ENCODE peak calls at places on chromosomes 4 and X, in seven cellular contexts. Z, I, K, P, B, A and T are unnamed samples.

GRCh38 chrX:46770006-46770816 is 11.3 kb upstream of the SLC9A7 start:
- DNase-seq in Z (peak), I (no peak), K (no peak), P (no peak), B (no peak), A (peak), T (no peak)

GRCh38 chr4:97404876-97405523 is 738.3 kb downstream of the STPG2 start:
- DNase-seq in Z (no peak), I (no peak), K (no peak), P (peak), B (no peak), A (peak), T (no peak)

GRCh38 chr4:54717694-54718093 is 59.9 kb downstream of the KIT start:
- DNase-seq in Z (no peak), I (no peak), K (no peak), P (no peak), B (no peak), A (no peak), T (no peak)

GRCh38 chr4:87461281-87461700 is 38.9 kb downstream of the NUDT9 start:
- DNase-seq in Z (peak), I (no peak), K (no peak), P (no peak), B (no peak), A (peak), T (no peak)

GRCh38 chrX:126509917-126510316 is 42.7 kb downstream of the DCAF12L1 start:
- DNase-seq in Z (no peak), I (no peak), K (no peak), P (no peak), B (no peak), A (peak), T (peak)

GRCh38 chr4:108175966-108176365 is 7.2 kb upstream of the LEF1 start:
- DNase-seq in Z (no peak), I (no peak), K (no peak), P (no peak), B (no peak), A (no peak), T (no peak)

GRCh38 chr4:22672944-22673343 is 19.8 kb upstream of the GBA3 start:
- DNase-seq in Z (no peak), I (no peak), K (peak), P (no peak), B (no peak), A (no peak), T (no peak)

GRCh38 chr4:85084371-85085170 is 118.1 kb upstream of the WDFY3 start:
- DNase-seq in Z (peak), I (peak), K (peak), P (peak), B (peak), A (peak), T (peak)

GRCh38 chrX:153970398-153971123 is 1.1 kb downstream of the HCFC1 start:
- DNase-seq in Z (peak), I (no peak), K (peak), P (peak), B (peak), A (peak), T (peak)

GRCh38 chr4:13539721-13540445 is 4.4 kb downstream of the NKX3-2 start:
- DNase-seq in Z (no peak), I (no peak), K (peak), P (no peak), B (no peak), A (no peak), T (peak)

GRCh38 chr4:13539047-13539720 is 5.1 kb downstream of the NKX3-2 start:
- DNase-seq in Z (peak), I (no peak), K (no peak), P (no peak), B (peak), A (no peak), T (peak)

GRCh38 chr4:13537011-13537831 is 7.1 kb downstream of the NKX3-2 start:
- DNase-seq in Z (no peak), I (no peak), K (no peak), P (no peak), B (no peak), A (no peak), T (peak)

GRCh38 chr4:13537832-13538177 is 6.5 kb downstream of the NKX3-2 start:
- DNase-seq in Z (no peak), I (no peak), K (no peak), P (no peak), B (no peak), A (no peak), T (peak)

DNA sequence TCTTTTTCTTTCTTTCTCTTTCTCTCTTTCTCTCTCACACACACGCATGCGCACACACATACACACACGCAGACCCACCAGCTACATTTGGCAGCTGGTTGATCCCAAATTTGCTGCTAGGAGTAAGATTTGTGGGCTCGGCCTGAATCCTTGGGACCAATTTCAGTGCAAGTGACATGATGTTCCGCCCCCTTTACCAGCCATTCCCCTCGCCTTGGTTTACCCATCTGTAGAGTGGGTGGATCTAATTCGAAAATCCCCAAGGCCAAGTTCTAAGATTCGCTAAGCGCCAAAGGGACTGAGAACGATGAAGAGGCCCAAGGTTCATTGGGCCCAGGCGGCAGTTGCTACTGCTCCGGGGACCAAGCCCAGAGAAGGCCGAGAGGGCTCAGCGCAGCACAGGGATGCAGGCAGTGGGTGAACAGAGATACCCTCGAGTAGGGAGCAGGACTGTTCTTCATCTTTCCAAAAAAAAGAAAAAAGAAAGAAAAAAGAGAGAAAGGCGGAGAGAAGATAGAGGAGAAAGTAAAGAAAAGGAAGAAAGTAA is 5.8 kb downstream of the NKX3-2 start:
- DNase-seq in Z (no peak), I (no peak), K (no peak), P (no peak), B (no peak), A (no peak), T (no peak)
- TF ChIP-seq EZH2 in Z (no peak), I (no peak), K (no peak), P (no peak), B (no peak), A (no peak), T (peak)

GRCh38 chrX:45748443-45748842 is 547.8 kb upstream of the DIPK2B start:
- DNase-seq in Z (peak), I (no peak), K (no peak), P (no peak), B (no peak), A (peak), T (no peak)

GRCh38 chrX:45750639-45751038 is 550.0 kb upstream of the DIPK2B start:
- DNase-seq in Z (peak), I (no peak), K (no peak), P (no peak), B (no peak), A (no peak), T (no peak)

GRCh38 chrX:45745479-45745878 is 544.8 kb upstream of the DIPK2B start:
- DNase-seq in Z (peak), I (no peak), K (no peak), P (no peak), B (no peak), A (peak), T (no peak)

GRCh38 chrX:45749375-45749774 is 548.7 kb upstream of the DIPK2B start:
- DNase-seq in Z (peak), I (no peak), K (no peak), P (no peak), B (no peak), A (peak), T (peak)

GRCh38 chrX:45747905-45748304 is 547.2 kb upstream of the DIPK2B start:
- DNase-seq in Z (peak), I (no peak), K (no peak), P (no peak), B (no peak), A (peak), T (no peak)
- TF ChIP-seq EZH2phosphoT487 in Z (no peak), I (no peak), K (no peak), P (no peak), B (no peak), A (no peak), T (no peak)

GRCh38 chrX:53682885-53683555 is 3.5 kb downstream of the HUWE1 start:
- DNase-seq in Z (peak), I (no peak), K (peak), P (peak), B (peak), A (peak), T (peak)
- H2AFZ ChIP-seq in Z (no peak), I (no peak), K (no peak), P (peak), B (no peak), A (no peak), T (no peak)

GRCh38 chr4:6943012-6943869 is 33.6 kb downstream of the TBC1D14 start:
- DNase-seq in Z (no peak), I (peak), K (no peak), P (no peak), B (peak), A (no peak), T (peak)
- TF ChIP-seq EZH2 in Z (no peak), I (no peak), K (no peak), P (no peak), B (no peak), A (no peak), T (no peak)

DNA sequence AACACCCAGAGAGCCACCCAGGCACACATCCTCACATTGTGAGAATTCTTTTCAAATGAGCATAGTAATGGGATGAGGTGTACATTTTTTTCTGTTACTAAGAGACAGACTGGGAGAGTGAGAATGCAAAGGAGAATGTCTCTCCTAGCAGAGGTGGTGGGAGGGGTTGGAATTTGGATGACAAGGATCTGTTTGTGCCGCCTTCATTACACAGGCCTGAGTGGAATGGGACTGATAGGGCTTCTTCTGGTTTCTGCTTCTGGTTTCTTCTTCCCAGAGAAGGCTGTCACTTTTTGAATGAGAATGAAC is 55.3 kb downstream of the C4orf51 start:
- DNase-seq in Z (peak), I (no peak), K (no peak), P (peak), B (no peak), A (peak), T (peak)
- TF ChIP-seq EZH2phosphoT487 in Z (no peak), I (no peak), K (no peak), P (no peak), B (no peak), A (no peak), T (no peak)

DNA sequence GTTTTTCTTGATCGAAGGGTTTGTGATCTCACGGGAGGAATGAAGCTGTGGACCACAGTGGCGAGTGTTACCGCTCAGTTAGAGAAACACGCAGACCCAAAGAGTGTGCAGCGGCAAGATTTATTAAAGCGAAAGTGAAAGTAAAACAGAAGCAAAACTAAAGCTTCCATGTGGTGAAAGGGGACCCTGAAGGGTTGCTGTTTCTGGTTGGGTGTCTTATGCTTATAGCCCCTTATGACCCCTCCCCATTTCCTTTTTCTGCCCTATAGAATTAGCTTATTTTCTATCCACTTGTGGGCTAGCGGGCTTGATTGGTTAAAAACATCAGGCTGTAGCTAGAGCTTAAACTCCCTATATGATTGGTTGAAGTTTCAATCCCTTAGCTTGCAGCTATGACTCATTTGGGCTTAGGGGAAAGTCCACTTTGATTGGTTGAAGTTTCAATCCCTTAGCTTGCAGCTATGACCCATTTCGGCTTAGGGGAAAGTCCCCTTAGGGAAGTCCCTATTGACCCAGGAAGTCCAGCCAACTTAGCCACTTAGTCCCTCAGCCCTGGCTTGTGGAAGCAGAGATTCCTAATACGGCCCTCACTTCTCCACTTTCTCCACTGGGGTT is 171.2 kb upstream of the NWD2 start:
- DNase-seq in Z (no peak), I (no peak), K (no peak), P (no peak), B (no peak), A (peak), T (no peak)
- H2AFZ ChIP-seq in Z (peak), I (no peak), K (no peak), P (no peak), B (no peak), A (peak), T (peak)

DNA sequence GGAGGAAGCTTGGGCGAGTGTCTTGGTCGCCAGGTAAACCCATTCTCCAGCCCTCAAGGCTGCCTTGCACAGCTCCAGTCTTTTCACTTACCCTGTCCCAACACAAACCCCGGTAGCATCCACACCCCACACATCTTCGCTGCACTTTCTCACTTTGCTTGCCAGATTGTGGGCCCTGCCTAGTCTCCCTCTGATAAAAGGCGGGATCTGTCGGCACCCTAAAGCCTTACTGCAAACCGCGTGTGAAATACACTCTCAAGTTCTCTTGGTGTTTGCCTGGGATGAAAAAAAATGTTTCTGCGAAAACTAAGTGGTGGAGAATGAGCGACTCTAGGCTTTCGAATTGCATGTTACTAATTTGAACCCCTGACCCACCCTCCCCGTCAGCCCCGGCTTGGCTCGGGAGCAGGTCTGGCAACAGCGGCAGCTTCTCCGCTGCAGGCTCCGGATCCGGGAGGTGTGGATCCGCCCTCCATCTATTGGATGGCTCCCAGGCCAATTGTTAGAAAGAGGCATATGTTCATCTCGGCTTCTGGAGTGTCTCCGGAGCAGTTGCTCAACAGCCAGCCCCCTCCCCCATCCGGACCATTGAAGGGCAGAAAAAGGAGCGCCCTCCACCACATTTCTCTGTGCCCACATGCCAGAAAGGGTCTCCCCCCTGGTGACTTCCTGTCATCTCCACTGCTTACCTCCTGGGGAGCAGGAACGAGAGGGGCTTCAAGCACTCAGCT is 3.0 kb upstream of the CITED1 start:
- DNase-seq in Z (peak), I (peak), K (peak), P (peak), B (peak), A (peak), T (peak)
- TF ChIP-seq EZH2 in Z (no peak), I (no peak), K (no peak), P (no peak), B (peak), A (no peak), T (peak)